ENCODE peak calls at places on chromosome 2, in six cellular contexts. S is GM23248, C is HCT116, X is neural progenitor cell, G is MM.1S, Y is SK-N-SH. Q is an unnamed sample.
A peak's percentile ranks its signal among the peaks of the same experiment; 100 is the strongest.

GRCh38 chr2:148020036-148020357 is 540 bp downstream of the ORC4 start:
- DNase-seq in G (no peak), S (peak; percentile 72), X (no peak), Y (no peak), C (no peak), Q (no peak)

GRCh38 chr2:96264656-96265348 is 995 bp downstream of the TMEM127 start:
- DNase-seq in G (peak; percentile 37), X (peak; percentile 69), C (no peak), S (peak; percentile 65), Y (peak; percentile 69), Q (no peak)

GRCh38 chr2:36450466-36451196 is 95.1 kb downstream of the CRIM1 start:
- DNase-seq in C (no peak), X (no peak), S (peak; percentile 87), Y (no peak), G (no peak), Q (peak; percentile 65)

GRCh38 chr2:36478332-36478738 is 119.6 kb downstream of the FEZ2 start:
- DNase-seq in Y (peak; percentile 11), X (no peak), S (peak; percentile 96), G (no peak), C (peak; percentile 21), Q (peak; percentile 96)

GRCh38 chr2:169272035-169272434 is 90.3 kb downstream of the LRP2 start:
- DNase-seq in X (no peak), Y (no peak), G (no peak), S (no peak), C (no peak), Q (no peak)

GRCh38 chr2:131034122-131035051 is 58.9 kb downstream of the FAM168B start:
- DNase-seq in C (no peak), X (peak; percentile 90), G (no peak), Y (peak; percentile 89), S (peak; percentile 74), Q (no peak)

GRCh38 chr2:59012234-59012633 is 771.1 kb upstream of the FANCL start:
- DNase-seq in Y (no peak), S (no peak), X (no peak), C (no peak), G (no peak), Q (no peak)

GRCh38 chr2:63055510-63056308 is 5.1 kb downstream of the OTX1 start:
- DNase-seq in Y (peak; percentile 71), C (no peak), S (peak; percentile 58), X (peak; percentile 67), G (no peak), Q (no peak)

GRCh38 chr2:16031055-16031847 is 90.9 kb downstream of the MYCN start:
- DNase-seq in S (no peak), C (no peak), X (no peak), Y (no peak), G (no peak), Q (no peak)

GRCh38 chr2:116580209-116580608 is 1234.3 kb upstream of the DDX18 start:
- DNase-seq in X (no peak), S (no peak), C (no peak), G (no peak), Y (no peak), Q (no peak)

GRCh38 chr2:238160206-238161129 is 1.7 kb downstream of the ERFE start:
- DNase-seq in S (no peak), G (no peak), C (no peak), Y (peak; percentile 73), X (peak; percentile 62), Q (no peak)

GRCh38 chr2:156483741-156484173 is 47.6 kb downstream of the GPD2 start:
- DNase-seq in Y (no peak), C (no peak), X (no peak), G (peak; percentile 42), S (no peak), Q (peak; percentile 53)

GRCh38 chr2:31217465-31218200 is at the start of gene CAPN14:
- DNase-seq in Y (no peak), C (no peak), G (peak; percentile 67), S (no peak), X (no peak), Q (no peak)

GRCh38 chr2:144438722-144439508 is 81.0 kb downstream of the ZEB2 start:
- DNase-seq in Y (peak; percentile 17), G (no peak), S (no peak), X (no peak), C (no peak), Q (no peak)

GRCh38 chr2:180125245-180125962 is 118.3 kb upstream of the CWC22 start:
- DNase-seq in Y (peak; percentile 48), G (peak; percentile 78), X (peak; percentile 89), C (peak; percentile 84), S (peak; percentile 97), Q (peak; percentile 97)

GRCh38 chr2:223943561-223944008 is 1.6 kb downstream of the WDFY1 start:
- DNase-seq in G (no peak), S (peak; percentile 76), X (no peak), Y (peak; percentile 29), C (no peak), Q (peak; percentile 78)

GRCh38 chr2:66240284-66240683 is 194.6 kb upstream of the MEIS1 start:
- DNase-seq in X (no peak), C (no peak), Y (no peak), S (peak; percentile 1), G (no peak), Q (no peak)

GRCh38 chr2:102383722-102384121 is 28.1 kb downstream of the IL18R1 start:
- DNase-seq in Y (no peak), C (no peak), G (no peak), X (no peak), S (no peak), Q (no peak)

GRCh38 chr2:227414846-227415245 is 27.1 kb upstream of the SCYGR1 start:
- DNase-seq in C (no peak), Y (no peak), S (peak; percentile 65), G (no peak), X (no peak), Q (peak; percentile 73)

GRCh38 chr2:86809481-86810121 is 18.9 kb upstream of the CD8A start:
- DNase-seq in X (no peak), S (no peak), G (no peak), C (no peak), Y (no peak), Q (no peak)
- TF ChIP-seq EZH2phosphoT487 in X (no peak), S (no peak), G (no peak), C (no peak), Y (no peak), Q (no peak)

GRCh38 chr2:200353873-200354272 is 47.4 kb downstream of the SPATS2L start:
- DNase-seq in C (no peak), Y (no peak), S (no peak), G (no peak), X (no peak), Q (no peak)

GRCh38 chr2:200353125-200353524 is 46.6 kb downstream of the SPATS2L start:
- DNase-seq in C (no peak), G (no peak), S (no peak), Y (no peak), X (no peak), Q (no peak)

GRCh38 chr2:200350796-200351195 is 44.3 kb downstream of the SPATS2L start:
- DNase-seq in Y (no peak), G (no peak), X (no peak), C (no peak), S (peak; percentile 50), Q (no peak)

GRCh38 chr2:200351815-200352214 is 45.3 kb downstream of the SPATS2L start:
- DNase-seq in X (no peak), C (no peak), Y (no peak), G (no peak), S (no peak), Q (no peak)

GRCh38 chr2:200352631-200353030 is 46.1 kb downstream of the SPATS2L start:
- DNase-seq in C (peak; percentile 45), S (peak; percentile 35), X (peak; percentile 49), Y (no peak), G (no peak), Q (peak; percentile 45)
- H3K9ac ChIP-seq in C (peak overlapping the region; percentile 31), S (no peak overlapping the region), X (no peak overlapping the region), Y (no peak overlapping the region), G (no peak overlapping the region), Q (no peak overlapping the region)

GRCh38 chr2:70523672-70523995 is 30.0 kb downstream of the TGFA start:
- DNase-seq in Y (no peak), S (no peak), C (no peak), X (no peak), G (no peak), Q (no peak)
- H3K4me3 ChIP-seq in Y (no peak overlapping the region), S (no peak overlapping the region), C (peak overlapping the region; percentile 47), X (no peak overlapping the region), G (no peak overlapping the region), Q (peak overlapping the region; percentile 41)

GRCh38 chr2:44397447-44397846 is 35.7 kb downstream of the CAMKMT start:
- DNase-seq in Y (no peak), G (no peak), X (no peak), C (no peak), S (peak; percentile 1), Q (no peak)

GRCh38 chr2:44389895-44390294 is 28.1 kb downstream of the CAMKMT start:
- DNase-seq in C (no peak), S (peak; percentile 19), X (no peak), Y (no peak), G (no peak), Q (peak; percentile 43)

GRCh38 chr2:44398243-44398897 is 36.6 kb downstream of the CAMKMT start:
- DNase-seq in S (peak; percentile 6), Y (no peak), G (no peak), C (no peak), X (peak; percentile 76), Q (no peak)

GRCh38 chr2:44388877-44389276 is 27.1 kb downstream of the CAMKMT start:
- DNase-seq in S (no peak), X (no peak), C (no peak), Y (no peak), G (no peak), Q (no peak)

GRCh38 chr2:44392338-44392943 is 30.7 kb downstream of the CAMKMT start:
- DNase-seq in G (peak; percentile 55), X (peak; percentile 71), Y (peak; percentile 41), S (peak; percentile 68), C (peak; percentile 6), Q (peak; percentile 73)
- TF ChIP-seq EZH2phosphoT487 in G (no peak), X (no peak), Y (no peak), S (no peak), C (no peak), Q (no peak)

GRCh38 chr2:38377501-38378258 is 607 bp upstream of the ATL2 start:
- DNase-seq in C (no peak), G (peak; percentile 22), S (peak; percentile 78), X (no peak), Y (no peak), Q (peak; percentile 60)

GRCh38 chr2:38375711-38376345 is 1.2 kb downstream of the ATL2 start:
- DNase-seq in C (no peak), X (peak; percentile 66), G (no peak), Y (peak; percentile 78), S (peak; percentile 38), Q (peak; percentile 16)

GRCh38 chr2:38376346-38376682 is 759 bp downstream of the ATL2 start:
- DNase-seq in Y (no peak), G (peak; percentile 69), C (peak; percentile 53), S (peak; percentile 88), X (no peak), Q (peak; percentile 59)

GRCh38 chr2:38376683-38377500 is at the start of gene ATL2:
- DNase-seq in C (peak; percentile 87), Y (peak; percentile 99), X (peak; percentile 98), G (peak; percentile 95), S (peak; percentile 98), Q (peak; percentile 93)

GRCh38 chr2:38374978-38375377 is 2.1 kb downstream of the ATL2 start:
- DNase-seq in X (peak; percentile 26), Y (no peak), S (no peak), G (no peak), C (no peak), Q (peak; percentile 40)
- H3K9ac ChIP-seq in X (no peak overlapping the region), Y (peak overlapping the region; percentile 88), S (peak overlapping the region; percentile 92), G (no peak overlapping the region), C (no peak overlapping the region), Q (peak overlapping the region; percentile 91)

Q was measured in PC-3.